ENCODE peak calls at places on chromosomes 12 and 14, in five cellular contexts. Q is heart right ventricle, N is WTC11, C is Peyer's patch, W is PC-9. P is an unnamed sample.

GRCh38 chr14:72776701-72777255 is 117.1 kb downstream of the DPF3 start:
- DNase-seq in Q (no peak), N (no peak), C (no peak), W (no peak), P (no peak)

GRCh38 chr12:38282886-38283285 is 33.7 kb upstream of the ALG10B start:
- DNase-seq in Q (no peak), N (no peak), C (no peak), W (peak; percentile 24), P (no peak)

GRCh38 chr12:52692253-52692652 is 11.1 kb downstream of the KRT77 start:
- DNase-seq in Q (no peak), N (peak; percentile 71), C (no peak), W (no peak), P (no peak)

GRCh38 chr12:10753066-10753465 is 29.9 kb upstream of the YBX3 start:
- DNase-seq in Q (no peak), N (no peak), C (no peak), W (no peak), P (peak; percentile 42)

GRCh38 chr12:25583545-25583944 is 30.5 kb upstream of the LMNTD1 start:
- DNase-seq in Q (no peak), N (peak; percentile 27), C (no peak), W (peak; percentile 14), P (no peak)

GRCh38 chr14:59768855-59769254 is 101.7 kb downstream of the RTN1 start:
- DNase-seq in Q (no peak), N (no peak), C (no peak), W (no peak), P (no peak)

GRCh38 chr12:72330291-72330690 is 58.1 kb downstream of the TRHDE start:
- DNase-seq in Q (no peak), N (peak; percentile 21), C (no peak), W (no peak), P (no peak)

GRCh38 chr12:68374315-68374982 is 42.3 kb upstream of the MDM1 start:
- DNase-seq in Q (no peak), N (no peak), C (no peak), W (peak; percentile 38), P (no peak)

GRCh38 chr12:92961949-92962348 is 32.9 kb upstream of the EEA1 start:
- DNase-seq in Q (no peak), N (no peak), C (no peak), W (no peak), P (no peak)

GRCh38 chr12:102376251-102376747 is 104.1 kb downstream of the IGF1 start:
- DNase-seq in Q (no peak), N (no peak), C (no peak), W (no peak), P (no peak)

GRCh38 chr12:47408171-47408871 is 297.5 kb downstream of the RPAP3 start:
- DNase-seq in Q (no peak), N (peak; percentile 34), C (peak; percentile 74), W (peak; percentile 49), P (no peak)

GRCh38 chr14:83707056-83707455 is 1822.9 kb upstream of the FLRT2 start:
- DNase-seq in Q (no peak), N (no peak), C (no peak), W (no peak), P (no peak)

GRCh38 chr14:89418452-89418851 is 1.4 kb upstream of the FOXN3 start:
- DNase-seq in Q (no peak), N (no peak), C (no peak), W (no peak), P (no peak)

GRCh38 chr14:64729386-64730060 is 25.3 kb downstream of the PLEKHG3 start:
- DNase-seq in Q (peak; percentile 69), N (no peak), C (no peak), W (no peak), P (no peak)

GRCh38 chr14:60199321-60199720 is 34.1 kb upstream of the DHRS7 start:
- DNase-seq in Q (no peak), N (no peak), C (no peak), W (no peak), P (no peak)

GRCh38 chr12:47297993-47298392 is 218.2 kb upstream of the AMIGO2 start:
- DNase-seq in Q (no peak), N (no peak), C (no peak), W (no peak), P (no peak)

GRCh38 chr12:59055204-59055839 is 135.0 kb upstream of the LRIG3 start:
- DNase-seq in Q (no peak), N (no peak), C (no peak), W (peak; percentile 16), P (no peak)

GRCh38 chr14:35201066-35201465 is 78.7 kb downstream of the PRORP start:
- DNase-seq in Q (no peak), N (no peak), C (peak; percentile 56), W (no peak), P (no peak)

GRCh38 chr14:91946313-91947195 is 940 bp downstream of the FBLN5 start:
- DNase-seq in Q (no peak), N (no peak), C (no peak), W (no peak), P (no peak)

GRCh38 chr14:24366664-24367505 is 1.1 kb upstream of the NFATC4 start:
- DNase-seq in Q (peak; percentile 95), N (peak; percentile 93), C (peak; percentile 92), W (peak; percentile 90), P (peak; percentile 81)

GRCh38 chr14:20611277-20611676 is 20.1 kb upstream of the RNASE12 start:
- DNase-seq in Q (no peak), N (no peak), C (no peak), W (no peak), P (no peak)

GRCh38 chr14:24848427-24848826 is 201.5 kb downstream of the STXBP6 start:
- DNase-seq in Q (no peak), N (no peak), C (no peak), W (peak; percentile 3), P (no peak)

GRCh38 chr14:20305265-20306078 is at the start of gene TTC5:
- DNase-seq in Q (peak; percentile 84), N (peak; percentile 84), C (peak; percentile 93), W (peak; percentile 78), P (peak; percentile 37)

GRCh38 chr14:101230851-101231550 is 327.5 kb upstream of the RTL1 start:
- DNase-seq in Q (no peak), N (no peak), C (peak; percentile 25), W (no peak), P (no peak)

GRCh38 chr14:30960216-30960615 is 65.2 kb upstream of the AP4S1 start:
- DNase-seq in Q (no peak), N (no peak), C (no peak), W (no peak), P (no peak)

GRCh38 chr12:62625238-62625637 is 158.6 kb downstream of the MON2 start:
- DNase-seq in Q (peak; percentile 22), N (no peak), C (no peak), W (no peak), P (no peak)

GRCh38 chr12:122687091-122687490 is 16.1 kb downstream of the HCAR2 start:
- DNase-seq in Q (no peak), N (no peak), C (peak; percentile 52), W (no peak), P (no peak)

GRCh38 chr12:80551897-80552296 is 107.9 kb downstream of the PTPRQ start:
- DNase-seq in Q (no peak), N (no peak), C (no peak), W (peak; percentile 24), P (peak; percentile 89)

GRCh38 chr14:37116933-37117844 is 55.2 kb downstream of the SLC25A21 start:
- DNase-seq in Q (no peak), N (no peak), C (no peak), W (no peak), P (no peak)

GRCh38 chr12:51536159-51536558 is 54.9 kb upstream of the SCN8A start:
- DNase-seq in Q (no peak), N (no peak), C (no peak), W (no peak), P (no peak)

GRCh38 chr12:117228239-117228638 is 38.0 kb upstream of the FBXO21 start:
- DNase-seq in Q (no peak), N (no peak), C (no peak), W (no peak), P (no peak)

GRCh38 chr12:128938886-128939285 is 85.6 kb downstream of the GLT1D1 start:
- DNase-seq in Q (no peak), N (no peak), C (no peak), W (no peak), P (no peak)

GRCh38 chr14:100790785-100791667 is 34.9 kb upstream of the MEG3 start:
- DNase-seq in Q (no peak), N (no peak), C (no peak), W (no peak), P (peak; percentile 14)

GRCh38 chr12:3869860-3870259 is 3.3 kb downstream of the PARP11 start:
- DNase-seq in Q (no peak), N (no peak), C (no peak), W (no peak), P (no peak)

GRCh38 chr12:26298785-26299621 is 103.6 kb downstream of the SSPN start:
- DNase-seq in Q (no peak), N (no peak), C (no peak), W (peak; percentile 49), P (no peak)

GRCh38 chr14:43765474-43765873 is 741.6 kb downstream of the FSCB start:
- DNase-seq in Q (no peak), N (no peak), C (no peak), W (no peak), P (no peak)

GRCh38 chr12:39586811-39587210 is 32.8 kb downstream of the ABCD2 start:
- DNase-seq in Q (no peak), N (no peak), C (no peak), W (no peak), P (no peak)

GRCh38 chr12:39592295-39592694 is 27.3 kb downstream of the ABCD2 start:
- DNase-seq in Q (no peak), N (no peak), C (no peak), W (no peak), P (no peak)

GRCh38 chr12:39581592-39581991 is 38.0 kb downstream of the ABCD2 start:
- DNase-seq in Q (no peak), N (no peak), C (no peak), W (no peak), P (no peak)

GRCh38 chr12:39587247-39587646 is 32.4 kb downstream of the ABCD2 start:
- DNase-seq in Q (no peak), N (no peak), C (no peak), W (no peak), P (no peak)
- TF ChIP-seq CTCF in Q (peak; percentile 45), N (no peak), C (no peak), W (peak; percentile 34), P (no peak)

GRCh38 chr14:55454264-55455151 is 14.1 kb upstream of the TBPL2 start:
- DNase-seq in Q (no peak), N (no peak), C (peak; percentile 68), W (peak; percentile 60), P (no peak)
- TF ChIP-seq CTCF in Q (no peak), N (no peak), C (no peak), W (no peak), P (no peak)

GRCh38 chr14:99529899-99530298 is 48.7 kb downstream of the CCNK start:
- DNase-seq in Q (no peak), N (no peak), C (no peak), W (no peak), P (no peak)
- TF ChIP-seq CTCF in Q (no peak), N (no peak), C (no peak), W (no peak), P (no peak)

DNA sequence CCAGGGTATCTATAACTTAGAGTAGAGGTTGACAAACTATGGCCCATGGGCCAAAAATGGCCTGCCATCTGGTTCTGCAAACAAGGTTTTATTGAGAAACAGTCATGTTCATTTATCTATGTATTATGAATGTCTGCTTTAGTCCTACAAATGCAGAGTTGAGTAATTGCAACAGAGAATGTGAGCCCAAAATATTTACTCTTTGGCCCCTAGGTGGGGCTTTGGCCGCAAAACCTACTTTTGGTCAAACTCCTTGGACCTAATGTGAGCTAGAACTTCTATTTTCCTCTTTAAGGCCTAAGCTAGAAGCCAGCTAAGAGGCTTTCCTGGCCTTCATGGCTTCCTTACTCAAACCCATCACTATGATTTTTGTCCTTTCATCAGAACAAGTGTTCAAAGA is 379.1 kb downstream of the NELL2 start:
- DNase-seq in Q (no peak), N (no peak), C (no peak), W (no peak), P (no peak)
- TF ChIP-seq CTCF in Q (no peak), N (no peak), C (no peak), W (peak; percentile 26), P (no peak)